ENCODE peak calls at places on chromosomes 11 and 22, in five cellular contexts. D is K562, P is transverse colon, E is Peyer's patch, V is uterus. A is an unnamed sample.

GRCh38 chr22:32967285-32968101 is 90.7 kb downstream of the SYN3 start:
- DNase-seq in D (no peak), P (no peak), E (no peak), V (no peak), A (no peak)

GRCh38 chr11:61699737-61700160 is 19.6 kb downstream of the DAGLA start:
- DNase-seq in D (no peak), P (peak), E (no peak), V (no peak), A (peak)

GRCh38 chr11:32827276-32827675 is 2.5 kb upstream of the PRRG4 start:
- DNase-seq in D (no peak), P (no peak), E (no peak), V (no peak), A (no peak)

GRCh38 chr22:32203181-32204105 is 1.4 kb downstream of the RFPL2 start:
- DNase-seq in D (no peak), P (no peak), E (no peak), V (no peak), A (no peak)

GRCh38 chr11:80798189-80798588 is 1357.4 kb upstream of the TENM4 start:
- DNase-seq in D (no peak), P (no peak), E (no peak), V (no peak), A (no peak)

GRCh38 chr22:27662359-27663030 is 139.1 kb downstream of the MN1 start:
- DNase-seq in D (no peak), P (no peak), E (no peak), V (peak), A (no peak)

GRCh38 chr22:40036591-40037225 is 42.0 kb downstream of the FAM83F start:
- DNase-seq in D (peak), P (peak), E (peak), V (peak), A (no peak)

GRCh38 chr11:76107946-76108345 is 98.4 kb downstream of the WNT11 start:
- DNase-seq in D (no peak), P (no peak), E (no peak), V (no peak), A (no peak)

GRCh38 chr11:2921261-2921660 is 8.0 kb downstream of the PHLDA2 start:
- DNase-seq in D (no peak), P (no peak), E (no peak), V (no peak), A (no peak)

GRCh38 chr22:19757985-19758895 is 2.3 kb upstream of the TBX1 start:
- DNase-seq in D (no peak), P (no peak), E (no peak), V (no peak), A (no peak)

GRCh38 chr22:49363526-49364230 is 464.0 kb downstream of the BRD1 start:
- DNase-seq in D (no peak), P (no peak), E (peak), V (no peak), A (peak)

GRCh38 chr11:112128483-112129121 is 35.3 kb downstream of the IL18 start:
- DNase-seq in D (no peak), P (peak), E (no peak), V (peak), A (peak)

GRCh38 chr11:28858076-28858475 is 749.9 kb downstream of the METTL15 start:
- DNase-seq in D (no peak), P (no peak), E (no peak), V (no peak), A (no peak)

GRCh38 chr22:18156878-18157713 is 7.1 kb downstream of the USP18 start:
- DNase-seq in D (peak), P (peak), E (peak), V (peak), A (peak)

GRCh38 chr11:2991477-2992233 is 474 bp downstream of the NAP1L4 start:
- DNase-seq in D (no peak), P (no peak), E (peak), V (peak), A (no peak)

GRCh38 chr22:20657963-20658362 is 116.0 kb upstream of the SERPIND1 start:
- DNase-seq in D (no peak), P (no peak), E (no peak), V (no peak), A (no peak)

GRCh38 chr11:26187639-26188038 is 144.3 kb upstream of the ANO3 start:
- DNase-seq in D (no peak), P (no peak), E (no peak), V (no peak), A (no peak)

GRCh38 chr11:130442728-130443127 is 5.7 kb upstream of the ADAMTS15 start:
- DNase-seq in D (no peak), P (no peak), E (no peak), V (peak), A (no peak)

GRCh38 chr11:47980093-47980906 is at the start of gene PTPRJ:
- DNase-seq in D (peak), P (peak), E (peak), V (peak), A (peak)

GRCh38 chr11:75035911-75036536 is 47.3 kb downstream of the NEU3 start:
- DNase-seq in D (no peak), P (peak), E (no peak), V (no peak), A (no peak)

GRCh38 chr11:3865388-3866193 is 10.1 kb downstream of the STIM1 start:
- DNase-seq in D (peak), P (no peak), E (no peak), V (no peak), A (no peak)

GRCh38 chr11:2794947-2795346 is 90.6 kb downstream of the CDKN1C start:
- DNase-seq in D (no peak), P (peak), E (no peak), V (peak), A (peak)

GRCh38 chr11:124712392-124712791 is 27.4 kb upstream of the NRGN start:
- DNase-seq in D (no peak), P (no peak), E (no peak), V (no peak), A (no peak)

GRCh38 chr11:60482361-60482760 is 10.2 kb upstream of the MS4A12 start:
- DNase-seq in D (no peak), P (no peak), E (peak), V (no peak), A (no peak)

GRCh38 chr11:68859123-68859522 is 17.4 kb upstream of the CPT1A start:
- DNase-seq in D (no peak), P (no peak), E (no peak), V (no peak), A (no peak)

GRCh38 chr11:68854273-68854958 is 12.7 kb upstream of the CPT1A start:
- DNase-seq in D (no peak), P (no peak), E (no peak), V (no peak), A (no peak)

GRCh38 chr11:68857037-68857586 is 15.4 kb upstream of the CPT1A start:
- DNase-seq in D (no peak), P (no peak), E (no peak), V (no peak), A (no peak)

GRCh38 chr11:68852628-68853027 is 10.9 kb upstream of the CPT1A start:
- DNase-seq in D (no peak), P (no peak), E (no peak), V (no peak), A (no peak)

DNA sequence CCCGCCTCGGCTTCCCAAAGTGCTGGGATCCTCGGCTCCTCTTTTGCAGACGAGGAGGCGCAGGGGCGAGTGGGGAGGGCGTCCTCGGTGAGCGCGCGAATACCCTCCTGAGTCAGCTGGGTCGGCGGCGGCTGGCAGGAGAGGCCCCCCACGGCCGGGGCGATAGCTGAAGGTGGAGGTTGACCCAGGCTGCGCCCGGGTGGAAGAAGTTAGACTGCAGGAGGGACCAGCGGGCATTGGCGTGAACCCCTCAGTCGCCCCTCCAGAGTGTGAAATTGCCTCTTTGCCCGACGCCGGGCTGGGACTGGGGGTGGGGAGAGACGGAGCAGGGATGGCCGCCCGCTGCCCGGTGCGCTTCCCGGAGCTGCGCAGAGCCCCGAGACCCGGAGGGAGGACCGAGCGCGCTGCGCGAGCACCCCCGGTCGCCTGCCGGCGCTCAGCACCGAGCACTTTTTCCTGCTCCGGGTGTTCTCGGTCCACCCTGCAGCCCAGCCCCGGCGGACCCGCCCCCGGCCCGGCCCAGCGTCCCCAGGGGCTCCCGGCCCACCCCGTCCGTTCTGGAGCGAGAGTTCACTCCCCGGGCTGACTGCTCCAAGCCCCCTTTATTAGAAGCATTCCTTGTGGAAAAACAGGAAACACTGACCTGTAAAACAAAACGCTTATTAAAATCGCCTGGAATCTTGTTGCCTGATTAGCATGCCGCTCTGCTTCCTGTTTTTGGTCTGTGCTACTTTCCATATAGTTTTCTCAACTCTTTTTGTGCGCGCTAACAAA is 13.7 kb upstream of the CPT1A start:
- DNase-seq in D (no peak), P (peak), E (no peak), V (no peak), A (no peak)
- TF ChIP-seq CTCF in D (no peak), P (no peak), E (no peak), V (no peak), A (no peak)

GRCh38 chr11:1751999-1752906 is 1.9 kb upstream of the IFITM10 start:
- DNase-seq in D (no peak), P (peak), E (no peak), V (no peak), A (no peak)
- H3K4me3 ChIP-seq in D (no peak), P (no peak), E (no peak), V (no peak), A (no peak)

DNA sequence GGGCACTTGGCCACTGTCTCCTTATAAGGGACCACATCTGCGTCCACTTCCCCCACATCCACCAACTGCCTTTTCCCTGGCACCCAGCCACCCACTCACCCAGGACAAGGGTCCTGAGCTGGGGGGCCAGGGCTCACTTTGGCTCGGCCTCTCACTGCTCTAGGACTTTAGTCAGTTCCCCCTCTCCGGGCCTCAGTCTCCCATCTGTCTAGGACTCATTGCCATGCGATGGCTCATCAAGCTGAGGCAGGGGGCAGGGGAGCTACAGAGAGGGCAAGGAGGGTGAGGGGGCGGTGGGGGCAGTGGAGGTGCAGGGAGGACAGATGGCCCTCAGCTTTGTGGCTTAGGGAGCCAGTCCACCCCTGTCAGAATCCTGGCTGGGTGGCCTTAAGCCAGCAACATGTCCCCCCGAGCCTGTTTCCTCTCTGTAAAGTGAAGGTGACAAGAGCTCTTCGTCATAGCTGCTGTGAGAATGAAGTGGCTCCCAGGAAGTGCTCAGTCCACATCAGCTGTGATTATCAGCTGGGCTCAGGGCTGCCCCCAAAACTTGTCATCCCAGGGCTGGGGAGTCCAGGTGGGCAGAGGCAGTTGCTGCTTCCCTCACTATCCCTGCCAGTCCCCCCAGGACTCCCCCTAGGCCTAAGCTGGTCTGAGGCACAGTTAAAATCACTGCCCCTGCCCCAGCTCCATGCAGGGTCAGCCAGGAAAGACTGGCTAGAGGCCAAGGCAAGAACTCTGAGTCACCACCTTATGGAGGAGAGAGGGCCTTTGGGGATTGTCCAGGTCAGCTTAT is 14.9 kb downstream of the RAC2 start:
- DNase-seq in D (no peak), P (no peak), E (peak), V (no peak), A (no peak)
- TF ChIP-seq POLR2A in D (no peak), P (no peak), E (no peak), V (no peak), A (no peak)

GRCh38 chr11:14905104-14906033 is 13.3 kb upstream of the CYP2R1 start:
- DNase-seq in D (no peak), P (peak), E (peak), V (peak), A (no peak)
- TF ChIP-seq CTCF in D (no peak), P (no peak), E (peak), V (no peak), A (no peak)

DNA sequence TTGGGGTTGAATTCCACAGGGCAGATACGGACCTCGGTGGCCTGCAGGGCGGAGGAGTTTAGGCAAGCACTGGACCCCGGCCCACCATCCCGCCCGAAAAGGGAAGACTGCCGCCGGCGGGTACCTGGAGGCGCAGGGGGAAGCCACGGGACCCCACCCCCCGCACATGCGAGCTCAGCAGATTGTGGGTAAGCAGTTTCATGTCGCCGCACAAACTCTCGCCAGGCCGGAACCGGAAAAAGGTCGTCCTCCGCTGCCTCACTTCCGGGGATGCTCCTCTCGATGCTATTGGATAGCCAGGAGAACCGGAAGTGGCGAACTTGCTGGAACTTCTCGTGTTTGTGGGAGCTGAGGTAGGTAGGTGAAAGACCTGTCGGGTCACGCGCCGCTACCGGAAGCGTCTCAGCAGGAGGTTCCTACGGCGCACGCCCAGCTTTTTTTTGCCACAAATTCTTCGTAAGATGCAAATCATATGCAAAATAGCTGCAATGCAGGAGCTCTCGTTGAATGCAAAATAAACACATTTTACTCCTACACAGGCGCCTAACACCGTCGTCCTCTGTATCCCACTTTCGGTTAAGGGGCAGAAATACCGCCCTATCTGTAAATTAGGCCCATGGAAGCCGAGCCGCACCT is at the start of gene TRMT112:
- DNase-seq in D (peak), P (peak), E (peak), V (peak), A (peak)
- H3K4me3 ChIP-seq in D (peak), P (peak), E (peak), V (peak), A (peak)

A was measured in breast epithelium.